ENCODE peak calls at places on chromosomes 4 and X, in nine cellular contexts. X is bronchial epithelial cell; B is pancreas; G is foreskin fibroblast; F is CD8-positive, alpha-beta T cell; N is astrocyte of the cerebellum; P is right lobe of liver; T is RWPE1; Z is glutamatergic neuron. H is an unnamed sample.
A peak's percentile ranks its signal among the peaks of the same experiment; 100 is the strongest.

GRCh38 chr4:6372649-6373525 is 99.5 kb downstream of the PPP2R2C start:
- DNase-seq in X (peak; percentile 60), B (peak; percentile 1), G (peak; percentile 25), F (no peak), N (no peak), P (no peak), T (peak; percentile 65), Z (no peak), H (no peak)

GRCh38 chr4:91502365-91502764 is 801.4 kb upstream of the GRID2 start:
- DNase-seq in X (peak; percentile 51), B (no peak), G (no peak), F (no peak), N (no peak), P (no peak), T (no peak), Z (no peak), H (no peak)

GRCh38 chr4:36823199-36823967 is 421.2 kb upstream of the NWD2 start:
- DNase-seq in X (no peak), B (peak; percentile 18), G (no peak), F (no peak), N (no peak), P (no peak), T (no peak), Z (no peak), H (no peak)

GRCh38 chr4:7391637-7392437 is 42.9 kb downstream of the PSAPL1 start:
- DNase-seq in X (no peak), B (no peak), G (no peak), F (peak; percentile 42), N (no peak), P (no peak), T (no peak), Z (no peak), H (no peak)

GRCh38 chr4:107710493-107711459 is 9.3 kb downstream of the PAPSS1 start:
- DNase-seq in X (no peak), B (no peak), G (no peak), F (no peak), N (no peak), P (no peak), T (no peak), Z (no peak), H (no peak)

GRCh38 chrX:67555578-67556203 is 11.9 kb downstream of the AR start:
- DNase-seq in X (peak; percentile 30), B (peak; percentile 14), G (peak; percentile 55), F (no peak), N (no peak), P (peak; percentile 42), T (no peak), Z (peak; percentile 51), H (no peak)

GRCh38 chr4:72312032-72312650 is 256.9 kb downstream of the ADAMTS3 start:
- DNase-seq in X (peak; percentile 95), B (peak; percentile 31), G (peak; percentile 95), F (no peak), N (peak; percentile 97), P (peak; percentile 59), T (peak; percentile 74), Z (no peak), H (no peak)

GRCh38 chr4:120005527-120005926 is 61.1 kb downstream of the MAD2L1 start:
- DNase-seq in X (no peak), B (no peak), G (no peak), F (no peak), N (no peak), P (no peak), T (no peak), Z (no peak), H (no peak)

GRCh38 chrX:103586314-103586646 is 965 bp downstream of the TCEAL4 start:
- DNase-seq in X (no peak), B (peak; percentile 29), G (peak; percentile 22), F (no peak), N (no peak), P (peak; percentile 18), T (no peak), Z (no peak), H (peak; percentile 6)

GRCh38 chr4:89753601-89754066 is 83.3 kb downstream of the SNCA start:
- DNase-seq in X (peak; percentile 99), B (no peak), G (peak; percentile 95), F (no peak), N (peak; percentile 96), P (no peak), T (peak; percentile 82), Z (no peak), H (no peak)

GRCh38 chrX:1807301-1807731 is 192.5 kb downstream of the ASMT start:
- DNase-seq in X (no peak), B (no peak), G (peak; percentile 24), F (no peak), N (peak; percentile 32), P (no peak), T (peak; percentile 9), Z (peak; percentile 81), H (no peak)

GRCh38 chr4:120714581-120714980 is 207.9 kb downstream of the PRDM5 start:
- DNase-seq in X (no peak), B (no peak), G (no peak), F (no peak), N (no peak), P (no peak), T (no peak), Z (no peak), H (no peak)

GRCh38 chr4:184644553-184645307 is 4.5 kb downstream of the CASP3 start:
- DNase-seq in X (no peak), B (no peak), G (peak; percentile 24), F (no peak), N (peak; percentile 41), P (no peak), T (no peak), Z (no peak), H (no peak)

GRCh38 chr4:10998826-10999225 is 314.3 kb upstream of the CLNK start:
- DNase-seq in X (no peak), B (no peak), G (peak; percentile 31), F (no peak), N (peak; percentile 23), P (no peak), T (no peak), Z (no peak), H (no peak)

DNA sequence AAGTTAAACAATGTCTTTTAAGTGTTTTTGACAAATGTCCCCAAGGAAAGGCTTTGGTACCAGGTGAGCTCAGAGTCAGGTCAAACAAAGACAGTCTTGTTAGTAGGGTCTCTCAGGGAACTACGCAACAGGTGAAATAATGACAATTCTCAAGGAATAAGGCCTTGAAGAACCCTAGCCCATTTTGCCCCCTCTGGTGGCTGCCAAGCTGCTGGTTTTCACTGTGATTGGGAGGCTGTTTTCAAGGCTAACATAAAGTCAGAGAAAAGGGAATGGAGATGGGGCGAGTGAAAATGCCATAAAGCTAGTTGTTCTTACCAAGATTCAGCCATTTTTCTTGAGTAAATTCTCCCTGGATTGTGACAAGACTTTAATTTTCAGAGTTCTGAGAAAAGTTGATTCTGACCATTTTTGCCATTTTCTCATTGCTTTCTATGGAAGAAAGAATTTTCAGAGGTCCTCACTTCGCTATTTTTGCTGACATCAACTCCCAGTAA is 58.7 kb downstream of the RWDD4 start:
- DNase-seq in X (no peak), B (no peak), G (peak; percentile 43), F (no peak), N (no peak), P (no peak), T (no peak), Z (no peak), H (no peak)
- TF ChIP-seq CTCF in X (peak; percentile 29), B (no peak), G (peak; percentile 39), F (peak; percentile 18), N (peak; percentile 48), P (no peak), T (no peak), Z (no peak), H (peak; percentile 43)

GRCh38 chrX:13373027-13373806 is 53.4 kb upstream of the ATXN3L start:
- DNase-seq in X (peak; percentile 57), B (no peak), G (no peak), F (no peak), N (no peak), P (no peak), T (no peak), Z (no peak), H (no peak)

GRCh38 chrX:13372203-13372980 is 52.5 kb upstream of the ATXN3L start:
- DNase-seq in X (peak; percentile 65), B (no peak), G (no peak), F (no peak), N (no peak), P (no peak), T (no peak), Z (no peak), H (no peak)

GRCh38 chrX:13374364-13374763 is 54.5 kb upstream of the ATXN3L start:
- DNase-seq in X (no peak), B (no peak), G (no peak), F (no peak), N (no peak), P (no peak), T (no peak), Z (no peak), H (no peak)

GRCh38 chrX:13371191-13371590 is 51.3 kb upstream of the ATXN3L start:
- DNase-seq in X (no peak), B (no peak), G (no peak), F (no peak), N (no peak), P (no peak), T (no peak), Z (no peak), H (no peak)

DNA sequence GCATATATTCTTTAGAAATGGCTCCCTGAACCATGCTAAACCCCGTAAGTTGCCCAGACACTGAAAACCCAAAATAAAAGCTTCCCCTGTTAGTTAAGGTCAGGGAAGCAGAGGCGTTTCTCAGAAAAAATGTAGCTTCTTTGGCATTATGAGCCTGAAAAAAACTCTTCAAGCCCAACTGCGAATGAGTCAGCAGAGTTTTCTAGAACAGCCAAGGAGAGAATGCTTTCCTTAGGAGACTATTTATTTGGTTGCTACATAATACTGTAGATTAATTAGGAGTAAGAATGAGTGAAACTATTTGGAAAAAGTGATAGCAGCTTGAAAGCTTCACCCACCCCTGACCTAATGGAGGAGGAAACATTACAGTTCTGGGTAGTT is 53.9 kb upstream of the ATXN3L start:
- DNase-seq in X (peak; percentile 68), B (no peak), G (peak; percentile 64), F (no peak), N (no peak), P (no peak), T (peak; percentile 3), Z (no peak), H (no peak)
- TF ChIP-seq CTCF in X (no peak), B (no peak), G (no peak), F (no peak), N (no peak), P (no peak), T (no peak), Z (no peak), H (no peak)

GRCh38 chrX:119218198-119218597 is 17.9 kb upstream of the PGRMC1 start:
- DNase-seq in X (peak; percentile 22), B (no peak), G (peak; percentile 44), F (no peak), N (no peak), P (no peak), T (no peak), Z (no peak), H (no peak)
- TF ChIP-seq CTCF in X (no peak), B (no peak), G (peak; percentile 33), F (no peak), N (peak; percentile 27), P (peak; percentile 48), T (peak; percentile 40), Z (no peak), H (peak; percentile 36)

DNA sequence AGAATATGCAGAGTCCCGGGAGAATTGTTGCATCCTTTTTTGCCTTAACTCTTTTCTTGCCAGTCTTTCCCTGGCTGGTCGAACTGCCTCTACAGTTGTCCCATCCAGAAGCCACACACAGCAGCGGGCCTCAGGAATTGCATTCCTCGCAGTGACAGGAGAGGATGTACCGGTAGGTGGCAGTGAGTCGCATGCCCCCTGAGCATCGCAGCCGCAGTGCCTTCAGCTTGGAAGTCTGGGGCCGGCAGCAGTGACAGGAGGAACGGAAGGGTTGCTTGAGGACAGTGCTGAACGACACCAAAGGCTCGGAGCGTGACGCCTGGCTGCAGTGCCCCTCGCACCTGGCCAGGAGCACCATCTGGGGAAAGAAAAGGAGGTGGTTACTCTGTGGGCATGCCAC is 23.5 kb downstream of the NDP start:
- DNase-seq in X (no peak), B (no peak), G (peak; percentile 24), F (peak; percentile 63), N (no peak), P (peak; percentile 49), T (no peak), Z (peak; percentile 61), H (no peak)
- TF ChIP-seq CTCF in X (peak; percentile 65), B (peak; percentile 5), G (peak; percentile 13), F (peak; percentile 24), N (peak; percentile 39), P (peak; percentile 49), T (no peak), Z (peak; percentile 36), H (peak; percentile 56)